ENCODE peak calls at places on chromosomes 7 and 10, in seven cellular contexts. One of them, this sample, is unnamed.

GRCh38 chr10:103649654-103650423 is 156.3 kb downstream of the NEURL1 start:
- DNase-seq in NCI-H460: no peak
- DNase-seq in C1 segment of cervical spinal cord: no peak
- DNase-seq in stimulated activated CD4-positive, alpha-beta T cell treated with anti-CD3 and anti-CD28 coated beads, Interleukin-1b, Interleukin-23, amount 100 ng/mL, for 1 hour: no peak
- DNase-seq in EH: no peak
- DNase-seq in right lobe of liver: no peak
- DNase-seq in mammary epithelial cell: no peak
- DNase-seq in this sample: no peak

GRCh38 chr10:21501731-21502370 is 23.6 kb downstream of the SKIDA1 start:
- DNase-seq in NCI-H460: no peak
- DNase-seq in C1 segment of cervical spinal cord: no peak
- DNase-seq in stimulated activated CD4-positive, alpha-beta T cell treated with anti-CD3 and anti-CD28 coated beads, Interleukin-1b, Interleukin-23, amount 100 ng/mL, for 1 hour: no peak
- DNase-seq in EH: no peak
- DNase-seq in right lobe of liver: no peak
- DNase-seq in mammary epithelial cell: no peak
- DNase-seq in this sample: no peak

GRCh38 chr10:110387983-110388681 is 83.4 kb upstream of the SMNDC1 start:
- DNase-seq in NCI-H460: no peak
- DNase-seq in C1 segment of cervical spinal cord: no peak
- DNase-seq in stimulated activated CD4-positive, alpha-beta T cell treated with anti-CD3 and anti-CD28 coated beads, Interleukin-1b, Interleukin-23, amount 100 ng/mL, for 1 hour: no peak
- DNase-seq in EH: peak
- DNase-seq in right lobe of liver: no peak
- DNase-seq in mammary epithelial cell: no peak
- DNase-seq in this sample: no peak

GRCh38 chr10:44936314-44936975 is 23.2 kb upstream of the RASSF4 start:
- DNase-seq in NCI-H460: no peak
- DNase-seq in C1 segment of cervical spinal cord: no peak
- DNase-seq in stimulated activated CD4-positive, alpha-beta T cell treated with anti-CD3 and anti-CD28 coated beads, Interleukin-1b, Interleukin-23, amount 100 ng/mL, for 1 hour: no peak
- DNase-seq in EH: no peak
- DNase-seq in right lobe of liver: no peak
- DNase-seq in mammary epithelial cell: no peak
- DNase-seq in this sample: no peak

GRCh38 chr10:48633381-48634197 is 28.7 kb upstream of the ARHGAP22 start:
- DNase-seq in NCI-H460: no peak
- DNase-seq in C1 segment of cervical spinal cord: no peak
- DNase-seq in stimulated activated CD4-positive, alpha-beta T cell treated with anti-CD3 and anti-CD28 coated beads, Interleukin-1b, Interleukin-23, amount 100 ng/mL, for 1 hour: no peak
- DNase-seq in EH: no peak
- DNase-seq in right lobe of liver: no peak
- DNase-seq in mammary epithelial cell: no peak
- DNase-seq in this sample: no peak

GRCh38 chr7:1851731-1852531 is 181.9 kb downstream of the ELFN1 start:
- DNase-seq in NCI-H460: no peak
- DNase-seq in C1 segment of cervical spinal cord: no peak
- DNase-seq in stimulated activated CD4-positive, alpha-beta T cell treated with anti-CD3 and anti-CD28 coated beads, Interleukin-1b, Interleukin-23, amount 100 ng/mL, for 1 hour: no peak
- DNase-seq in EH: no peak
- DNase-seq in right lobe of liver: peak
- DNase-seq in mammary epithelial cell: no peak
- DNase-seq in this sample: no peak

GRCh38 chr10:61791216-61791615 is 110.3 kb upstream of the ARID5B start:
- DNase-seq in NCI-H460: no peak
- DNase-seq in C1 segment of cervical spinal cord: no peak
- DNase-seq in stimulated activated CD4-positive, alpha-beta T cell treated with anti-CD3 and anti-CD28 coated beads, Interleukin-1b, Interleukin-23, amount 100 ng/mL, for 1 hour: no peak
- DNase-seq in EH: peak
- DNase-seq in right lobe of liver: no peak
- DNase-seq in mammary epithelial cell: no peak
- DNase-seq in this sample: no peak

GRCh38 chr7:29806131-29806792 is at the start of gene WIPF3:
- DNase-seq in NCI-H460: no peak
- DNase-seq in C1 segment of cervical spinal cord: no peak
- DNase-seq in stimulated activated CD4-positive, alpha-beta T cell treated with anti-CD3 and anti-CD28 coated beads, Interleukin-1b, Interleukin-23, amount 100 ng/mL, for 1 hour: no peak
- DNase-seq in EH: no peak
- DNase-seq in right lobe of liver: peak
- DNase-seq in mammary epithelial cell: no peak
- DNase-seq in this sample: no peak

GRCh38 chr7:148044173-148044572 is 546.4 kb upstream of the C7orf33 start:
- DNase-seq in NCI-H460: no peak
- DNase-seq in C1 segment of cervical spinal cord: no peak
- DNase-seq in stimulated activated CD4-positive, alpha-beta T cell treated with anti-CD3 and anti-CD28 coated beads, Interleukin-1b, Interleukin-23, amount 100 ng/mL, for 1 hour: no peak
- DNase-seq in EH: no peak
- DNase-seq in right lobe of liver: no peak
- DNase-seq in mammary epithelial cell: no peak
- DNase-seq in this sample: no peak

GRCh38 chr10:46267132-46267985 is 19.4 kb upstream of the ANTXRL start:
- DNase-seq in NCI-H460: no peak
- DNase-seq in C1 segment of cervical spinal cord: no peak
- DNase-seq in stimulated activated CD4-positive, alpha-beta T cell treated with anti-CD3 and anti-CD28 coated beads, Interleukin-1b, Interleukin-23, amount 100 ng/mL, for 1 hour: no peak
- DNase-seq in EH: no peak
- DNase-seq in right lobe of liver: no peak
- DNase-seq in mammary epithelial cell: no peak
- DNase-seq in this sample: no peak

GRCh38 chr10:127346604-127347003 is 150.2 kb upstream of the INSYN2A start:
- DNase-seq in NCI-H460: no peak
- DNase-seq in C1 segment of cervical spinal cord: no peak
- DNase-seq in stimulated activated CD4-positive, alpha-beta T cell treated with anti-CD3 and anti-CD28 coated beads, Interleukin-1b, Interleukin-23, amount 100 ng/mL, for 1 hour: no peak
- DNase-seq in EH: no peak
- DNase-seq in right lobe of liver: no peak
- DNase-seq in mammary epithelial cell: no peak
- DNase-seq in this sample: no peak